ENCODE peak calls at places on chromosomes 12 and 14, in four cellular contexts. Q is HepG2, G is H1, M is GM12878. X is an unnamed sample.

GRCh38 chr12:116461060-116461459 is 98.1 kb upstream of the MAP1LC3B2 start:
- DNase-seq in Q (no peak), G (no peak), M (no peak), X (no peak)

GRCh38 chr14:25049559-25050493 is at the start of gene STXBP6:
- DNase-seq in Q (peak; percentile 65), G (peak; percentile 82), M (no peak), X (no peak)

GRCh38 chr14:68685419-68686211 is 107.3 kb downstream of the ZFP36L1 start:
- DNase-seq in Q (peak; percentile 60), G (no peak), M (peak; percentile 89), X (no peak)

GRCh38 chr12:50397122-50397650 is 777 bp upstream of the FAM186A start:
- DNase-seq in Q (no peak), G (peak; percentile 6), M (no peak), X (no peak)

GRCh38 chr12:49609875-49610154 is 4.4 kb upstream of the FAM186B start:
- DNase-seq in Q (no peak), G (no peak), M (no peak), X (no peak)

GRCh38 chr12:20463920-20464524 is 95.7 kb downstream of the PDE3A start:
- DNase-seq in Q (peak; percentile 13), G (no peak), M (no peak), X (no peak)

GRCh38 chr12:121124402-121125109 is 8.1 kb upstream of the P2RX7 start:
- DNase-seq in Q (peak; percentile 90), G (no peak), M (no peak), X (peak; percentile 46)

GRCh38 chr12:19744760-19745218 is 305.5 kb downstream of the AEBP2 start:
- DNase-seq in Q (no peak), G (no peak), M (no peak), X (no peak)

GRCh38 chr12:108419949-108420348 is 80.8 kb upstream of the CMKLR1 start:
- DNase-seq in Q (no peak), G (no peak), M (no peak), X (no peak)

GRCh38 chr12:46964496-46965098 is 114.8 kb upstream of the PCED1B start:
- DNase-seq in Q (no peak), G (no peak), M (no peak), X (peak; percentile 75)

GRCh38 chr12:108265505-108265904 is 73.6 kb downstream of the CMKLR1 start:
- DNase-seq in Q (no peak), G (no peak), M (no peak), X (no peak)

GRCh38 chr14:93648440-93649168 is 139.7 kb downstream of the PRIMA1 start:
- DNase-seq in Q (peak; percentile 28), G (no peak), M (no peak), X (peak; percentile 9)

GRCh38 chr12:22731231-22731630 is 106.3 kb downstream of the ETNK1 start:
- DNase-seq in Q (no peak), G (no peak), M (no peak), X (no peak)
- TF ChIP-seq SUZ12 in Q (no peak), G (no peak), M (no peak), X (no peak)

DNA sequence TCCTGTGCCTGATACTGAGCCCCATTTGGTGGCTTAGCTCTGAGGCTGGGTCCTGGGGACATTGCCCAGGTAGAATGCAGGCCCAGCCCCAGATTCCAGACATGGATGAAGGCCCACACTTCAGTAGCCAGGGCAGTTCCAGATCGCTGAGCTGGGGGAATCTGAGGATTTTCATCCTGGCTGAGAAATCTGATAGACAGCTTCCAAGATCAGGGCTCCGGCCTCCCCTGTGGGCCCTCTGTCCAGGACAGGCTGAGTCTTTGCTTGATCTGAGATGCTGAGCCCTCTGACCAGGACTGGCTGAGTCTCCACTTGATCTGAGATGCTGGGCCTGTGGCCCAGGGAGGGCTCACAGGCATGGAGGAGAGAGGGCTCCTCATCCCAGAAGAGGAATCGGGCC is 3.3 kb upstream of the RASAL1 start:
- DNase-seq in Q (no peak), G (no peak), M (no peak), X (no peak)
- H3K9me3 ChIP-seq in Q (no peaks in the 10 kb centered on the region), G (no peaks in the 10 kb centered on the region), M (no peaks in the 10 kb centered on the region), X (no peaks in the 10 kb centered on the region)

DNA sequence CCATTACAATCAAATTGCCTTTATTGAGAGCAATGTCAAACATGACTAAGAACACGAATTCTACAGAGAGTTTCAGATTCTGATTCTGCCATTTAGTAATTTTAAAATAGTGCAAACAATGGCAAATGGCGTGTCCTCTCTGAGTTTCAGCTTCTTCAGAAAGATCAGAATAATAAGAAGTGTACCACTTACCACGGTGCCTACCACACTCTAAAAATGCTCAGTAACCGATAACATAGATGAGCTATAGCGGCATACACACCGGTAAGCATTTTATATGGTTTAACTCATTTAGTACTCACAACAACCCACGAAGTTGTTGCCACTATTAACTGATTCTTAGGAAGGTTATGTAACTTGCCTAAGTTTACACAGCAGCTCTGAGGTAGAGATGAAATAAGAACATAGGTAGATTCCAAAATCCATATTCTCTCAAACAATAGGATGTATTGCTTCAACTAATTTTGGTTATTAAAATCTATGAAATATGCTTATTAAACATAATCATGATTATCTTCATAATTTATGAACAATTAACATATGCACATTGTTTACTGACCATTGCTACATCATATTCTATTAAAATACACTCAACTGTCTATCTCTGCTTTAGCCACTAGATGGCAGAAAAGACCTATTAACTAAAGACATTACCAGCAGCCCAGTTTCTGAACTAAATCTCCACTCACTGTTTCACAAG is 38.3 kb downstream of the SLC6A15 start:
- DNase-seq in Q (peak; percentile 38), G (no peak), M (no peak), X (peak; percentile 25)
- TF ChIP-seq SUZ12 in Q (no peak), G (no peak), M (no peak), X (no peak)

DNA sequence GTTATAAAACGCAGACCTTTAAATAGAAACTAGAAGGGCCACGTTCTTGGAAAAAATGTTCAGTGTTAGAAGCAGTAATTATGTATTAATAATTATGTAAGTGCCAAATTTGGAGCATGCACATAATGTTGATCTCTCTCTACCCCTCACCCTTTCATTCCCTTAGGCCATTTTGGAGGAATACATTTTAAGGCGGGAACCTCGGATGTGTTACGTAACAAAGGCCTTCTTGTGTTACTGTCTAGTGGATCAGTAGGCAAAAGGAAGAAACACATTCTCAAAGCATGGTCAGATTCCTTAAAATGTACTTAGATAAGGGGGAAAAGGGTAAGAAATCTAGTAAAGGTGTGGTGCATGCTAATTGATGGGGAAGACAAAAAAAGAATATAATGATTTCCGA is 52.7 kb downstream of the RASSF3 start:
- DNase-seq in Q (no peak), G (no peak), M (no peak), X (no peak)
- H3K9me3 ChIP-seq in Q (no peaks in the 10 kb centered on the region), G (no peaks in the 10 kb centered on the region), M (no peaks in the 10 kb centered on the region), X (no peaks in the 10 kb centered on the region)